ENCODE peak calls at places on chromosomes 11 and 22, in seven cellular contexts. J is mesothelial cell of epicardium; C is ELF-1; Z is NCI-H1105; Q is stimulated activated CD4-positive, alpha-beta T cell treated with anti-CD3 and anti-CD28 coated beads, Interleukin-2, amount 100 ng/mL, for 24 hours; P is neural crest cell; V is NCI-H1092. F is an unnamed sample.

GRCh38 chr11:13101836-13102574 is 92.9 kb downstream of the RASSF10 start:
- DNase-seq in Z (no peak), V (no peak), J (no peak), P (no peak), Q (no peak), C (peak), F (no peak)

GRCh38 chr11:62923634-62924411 is 2.7 kb upstream of the CHRM1 start:
- DNase-seq in J (no peak), P (peak), Z (no peak), Q (no peak), C (peak), V (no peak), F (no peak)

GRCh38 chr11:76236092-76237026 is 30.1 kb upstream of the WNT11 start:
- DNase-seq in Q (peak), P (no peak), C (no peak), J (no peak), V (no peak), Z (peak), F (peak)

GRCh38 chr11:19294444-19294843 is 53.7 kb upstream of the E2F8 start:
- DNase-seq in Z (no peak), J (no peak), Q (no peak), P (no peak), V (no peak), C (no peak), F (no peak)

GRCh38 chr11:87185228-87185627 is 147.5 kb downstream of the TMEM135 start:
- DNase-seq in V (no peak), J (no peak), Q (no peak), C (no peak), P (no peak), Z (no peak), F (no peak)

GRCh38 chr11:11567862-11568650 is 53.7 kb downstream of the GALNT18 start:
- DNase-seq in P (no peak), J (no peak), V (no peak), C (no peak), Q (no peak), Z (no peak), F (peak)

GRCh38 chr22:42720263-42721044 is at the start of gene A4GALT:
- DNase-seq in C (no peak), V (no peak), Z (no peak), Q (no peak), P (no peak), J (no peak), F (no peak)

GRCh38 chr22:27460596-27461347 is 340.8 kb downstream of the MN1 start:
- DNase-seq in C (no peak), Q (no peak), P (no peak), J (no peak), V (no peak), Z (no peak), F (no peak)

GRCh38 chr11:134536677-134537076 is 124.6 kb upstream of the B3GAT1 start:
- DNase-seq in P (no peak), V (no peak), J (peak), C (no peak), Z (no peak), Q (no peak), F (no peak)

GRCh38 chr22:49678842-49679170 is 148.9 kb downstream of the BRD1 start:
- DNase-seq in Z (no peak), Q (no peak), V (no peak), P (no peak), J (no peak), C (no peak), F (no peak)

F was measured in HCT116.